ENCODE peak calls at places on chromosomes 13 and 19, in five cellular contexts. Y is occipital lobe, X is dorsolateral prefrontal cortex, R is hippocampal formation, E is NCI-H1694. S is an unnamed sample.

GRCh38 chr13:50215389-50215788 is 200.1 kb downstream of the KCNRG start:
- DNase-seq in Y (no peak), X (no peak), R (no peak), E (no peak), S (no peak)

GRCh38 chr19:46428278-46429141 is at the start of gene PNMA8C:
- DNase-seq in Y (peak), X (peak), R (peak), E (no peak), S (peak)

GRCh38 chr13:45055902-45056648 is 64.2 kb upstream of the GTF2F2 start:
- DNase-seq in Y (peak), X (no peak), R (peak), E (no peak), S (no peak)

GRCh38 chr13:106122234-106122633 is 413.2 kb downstream of the EFNB2 start:
- DNase-seq in Y (no peak), X (no peak), R (no peak), E (no peak), S (no peak)

GRCh38 chr13:72181661-72182060 is 314.7 kb upstream of the DACH1 start:
- DNase-seq in Y (no peak), X (no peak), R (no peak), E (no peak), S (no peak)

GRCh38 chr19:54420383-54421168 is 5.3 kb downstream of the TTYH1 start:
- DNase-seq in Y (peak), X (peak), R (peak), E (no peak), S (peak)

GRCh38 chr19:9431475-9431874 is 3.9 kb downstream of the ZNF266 start:
- DNase-seq in Y (no peak), X (no peak), R (no peak), E (no peak), S (peak)

GRCh38 chr19:48061401-48062344 is 17.8 kb upstream of the CABP5 start:
- DNase-seq in Y (no peak), X (peak), R (no peak), E (no peak), S (no peak)

GRCh38 chr19:49559928-49560327 is 20.4 kb downstream of the NOSIP start:
- DNase-seq in Y (no peak), X (no peak), R (no peak), E (no peak), S (no peak)

GRCh38 chr13:46173656-46174055 is 8.3 kb downstream of the LCP1 start:
- DNase-seq in Y (no peak), X (no peak), R (no peak), E (no peak), S (no peak)

GRCh38 chr19:35712910-35713845 is 4.6 kb upstream of the KMT2B start:
- DNase-seq in Y (no peak), X (no peak), R (no peak), E (no peak), S (no peak)

GRCh38 chr19:9869008-9869617 is 34.0 kb downstream of the PIN1 start:
- DNase-seq in Y (peak), X (no peak), R (peak), E (no peak), S (no peak)

GRCh38 chr13:97231118-97231831 is 9.1 kb downstream of the MBNL2 start:
- DNase-seq in Y (no peak), X (no peak), R (no peak), E (no peak), S (no peak)

GRCh38 chr13:109496216-109496615 is 290.2 kb downstream of the IRS2 start:
- DNase-seq in Y (no peak), X (no peak), R (no peak), E (no peak), S (no peak)

GRCh38 chr13:25973576-25973975 is 78.2 kb downstream of the SHISA2 start:
- DNase-seq in Y (no peak), X (no peak), R (no peak), E (no peak), S (no peak)

GRCh38 chr19:38550376-38550775 is 67.4 kb downstream of the MAP4K1 start:
- DNase-seq in Y (no peak), X (no peak), R (no peak), E (no peak), S (no peak)

GRCh38 chr13:43214124-43214523 is 190.7 kb downstream of the DNAJC15 start:
- DNase-seq in Y (no peak), X (no peak), R (no peak), E (no peak), S (no peak)

GRCh38 chr13:72990883-72991282 is 67.9 kb upstream of the KLF5 start:
- DNase-seq in Y (no peak), X (no peak), R (no peak), E (no peak), S (no peak)

GRCh38 chr19:15812059-15812722 is 3.3 kb downstream of the OR10H1 start:
- DNase-seq in Y (no peak), X (no peak), R (no peak), E (no peak), S (no peak)

GRCh38 chr19:4374451-4375163 is 25.7 kb downstream of the SH3GL1 start:
- DNase-seq in Y (no peak), X (peak), R (no peak), E (no peak), S (no peak)

GRCh38 chr13:46521921-46522691 is 30.9 kb upstream of the LRCH1 start:
- DNase-seq in Y (no peak), X (no peak), R (no peak), E (peak), S (no peak)

GRCh38 chr19:4052993-4053422 is 13.7 kb downstream of the ZBTB7A start:
- DNase-seq in Y (no peak), X (no peak), R (no peak), E (no peak), S (no peak)

GRCh38 chr19:8259142-8259921 is 48.8 kb downstream of the CD320 start:
- DNase-seq in Y (no peak), X (peak), R (no peak), E (no peak), S (no peak)

GRCh38 chr19:8089664-8090601 is 37.4 kb downstream of the CCL25 start:
- DNase-seq in Y (no peak), X (no peak), R (no peak), E (no peak), S (no peak)

GRCh38 chr13:33590936-33591335 is 227.0 kb upstream of the RFC3 start:
- DNase-seq in Y (peak), X (no peak), R (peak), E (no peak), S (no peak)

GRCh38 chr19:17772172-17772571 is 20.9 kb downstream of the FCHO1 start:
- DNase-seq in Y (no peak), X (no peak), R (no peak), E (no peak), S (no peak)

GRCh38 chr19:35045667-35046300 is 4.3 kb downstream of the HPN start:
- DNase-seq in Y (no peak), X (no peak), R (peak), E (peak), S (no peak)

GRCh38 chr13:107883561-107884175 is 331.7 kb downstream of the LIG4 start:
- DNase-seq in Y (no peak), X (no peak), R (no peak), E (no peak), S (no peak)

GRCh38 chr19:38055040-38055439 is 148.0 kb downstream of the SIPA1L3 start:
- DNase-seq in Y (no peak), X (no peak), R (no peak), E (no peak), S (no peak)

GRCh38 chr19:39518975-39519374 is 4.0 kb downstream of the SELENOV start:
- DNase-seq in Y (no peak), X (no peak), R (no peak), E (no peak), S (no peak)

GRCh38 chr13:44104969-44105368 is 225.3 kb downstream of the LACC1 start:
- DNase-seq in Y (no peak), X (no peak), R (no peak), E (no peak), S (no peak)

GRCh38 chr19:776549-776948 is 20.7 kb upstream of the PTBP1 start:
- DNase-seq in Y (no peak), X (no peak), R (no peak), E (no peak), S (no peak)

GRCh38 chr13:111382877-111383276 is 62.4 kb downstream of the TEX29 start:
- DNase-seq in Y (no peak), X (no peak), R (no peak), E (no peak), S (no peak)

GRCh38 chr19:656751-657559 is 6.1 kb downstream of the RNF126 start:
- DNase-seq in Y (no peak), X (no peak), R (no peak), E (no peak), S (no peak)

GRCh38 chr19:48110350-48110966 is at the start of gene PLA2G4C:
- DNase-seq in Y (peak), X (peak), R (peak), E (peak), S (peak)

S was measured in head of caudate nucleus.